ENCODE peak calls at places on chromosome 11, in ten cellular contexts. Y is colonic mucosa, D is fibroblast of lung, J is body of pancreas, I is upper lobe of left lung, K is left lung, R is transverse colon, L is heart right ventricle, E is OCI-LY7, O is mammary epithelial cell. U is an unnamed sample. For H3K4me1, the result is how much of the 10 kb centered on the place peaks cover.

GRCh38 chr11:104333977-104334376 is 170.0 kb upstream of the PDGFD start:
- DNase-seq in K (no peak), O (no peak), D (no peak), I (no peak), R (no peak), J (no peak), Y (no peak), E (peak), L (no peak), U (no peak)

GRCh38 chr11:20707876-20708275 is 38.5 kb downstream of the NELL1 start:
- DNase-seq in R (no peak), I (peak), E (no peak), Y (no peak), K (no peak), O (no peak), L (no peak), D (no peak), J (no peak), U (no peak)

GRCh38 chr11:45926001-45926401 is 3.5 kb downstream of the LARGE2 start:
- DNase-seq in K (no peak), O (no peak), I (peak), Y (no peak), L (no peak), E (no peak), R (peak), J (no peak), D (no peak), U (no peak)

GRCh38 chr11:44235765-44236201 is 74.2 kb downstream of the ALX4 start:
- DNase-seq in R (no peak), I (no peak), K (no peak), O (no peak), J (no peak), Y (no peak), L (no peak), D (peak), E (no peak), U (no peak)

GRCh38 chr11:2702771-2703486 is 3.1 kb upstream of the KCNQ1OT1 start:
- DNase-seq in E (no peak), Y (no peak), L (no peak), K (no peak), J (no peak), R (no peak), O (no peak), D (no peak), I (peak), U (no peak)

GRCh38 chr11:57546869-57547518 is 9.6 kb downstream of the SMTNL1 start:
- DNase-seq in D (peak), I (no peak), O (peak), J (no peak), Y (no peak), K (no peak), L (no peak), R (no peak), E (no peak), U (peak)

GRCh38 chr11:1751521-1751921 is 1.1 kb upstream of the IFITM10 start:
- DNase-seq in I (no peak), Y (no peak), J (no peak), K (peak), D (no peak), R (no peak), L (no peak), E (no peak), O (no peak), U (no peak)

GRCh38 chr11:122690801-122691649 is 35.5 kb downstream of the UBASH3B start:
- DNase-seq in K (no peak), O (no peak), L (peak), E (peak), I (no peak), R (no peak), J (no peak), D (peak), Y (no peak), U (no peak)

GRCh38 chr11:45347343-45347742 is 61.2 kb upstream of the SYT13 start:
- DNase-seq in K (no peak), O (no peak), D (no peak), I (no peak), Y (no peak), E (no peak), R (no peak), L (no peak), J (no peak), U (no peak)

GRCh38 chr11:29024386-29024785 is 916.2 kb downstream of the METTL15 start:
- DNase-seq in E (no peak), R (no peak), L (no peak), J (no peak), O (no peak), I (no peak), K (no peak), Y (no peak), D (peak), U (no peak)

GRCh38 chr11:27012254-27012921 is 18.5 kb downstream of the FIBIN start:
- DNase-seq in R (peak), J (no peak), E (no peak), Y (peak), O (peak), L (no peak), I (no peak), K (no peak), D (peak), U (no peak)

GRCh38 chr11:71102251-71102995 is 150.0 kb downstream of the SHANK2 start:
- DNase-seq in E (no peak), L (no peak), K (no peak), D (no peak), Y (no peak), O (no peak), R (no peak), J (no peak), I (peak), U (no peak)

GRCh38 chr11:2684581-2684980 is 15.2 kb downstream of the KCNQ1OT1 start:
- DNase-seq in D (no peak), E (no peak), K (peak), O (no peak), R (no peak), J (peak), I (no peak), L (no peak), Y (no peak), U (no peak)

GRCh38 chr11:88704505-88704904 is 361.3 kb downstream of the GRM5 start:
- DNase-seq in D (no peak), K (no peak), R (no peak), L (no peak), O (peak), I (no peak), Y (no peak), J (no peak), E (no peak), U (peak)

GRCh38 chr11:75907926-75908527 is 93.0 kb downstream of the UVRAG start:
- DNase-seq in I (no peak), R (no peak), E (no peak), J (no peak), K (no peak), Y (no peak), D (no peak), L (no peak), O (no peak), U (no peak)
- H3K27ac ChIP-seq in I (no peak), R (no peak), E (no peak), J (no peak), K (no peak), Y (no peak), D (no peak), L (no peak), O (no peak), U (no peak)

DNA sequence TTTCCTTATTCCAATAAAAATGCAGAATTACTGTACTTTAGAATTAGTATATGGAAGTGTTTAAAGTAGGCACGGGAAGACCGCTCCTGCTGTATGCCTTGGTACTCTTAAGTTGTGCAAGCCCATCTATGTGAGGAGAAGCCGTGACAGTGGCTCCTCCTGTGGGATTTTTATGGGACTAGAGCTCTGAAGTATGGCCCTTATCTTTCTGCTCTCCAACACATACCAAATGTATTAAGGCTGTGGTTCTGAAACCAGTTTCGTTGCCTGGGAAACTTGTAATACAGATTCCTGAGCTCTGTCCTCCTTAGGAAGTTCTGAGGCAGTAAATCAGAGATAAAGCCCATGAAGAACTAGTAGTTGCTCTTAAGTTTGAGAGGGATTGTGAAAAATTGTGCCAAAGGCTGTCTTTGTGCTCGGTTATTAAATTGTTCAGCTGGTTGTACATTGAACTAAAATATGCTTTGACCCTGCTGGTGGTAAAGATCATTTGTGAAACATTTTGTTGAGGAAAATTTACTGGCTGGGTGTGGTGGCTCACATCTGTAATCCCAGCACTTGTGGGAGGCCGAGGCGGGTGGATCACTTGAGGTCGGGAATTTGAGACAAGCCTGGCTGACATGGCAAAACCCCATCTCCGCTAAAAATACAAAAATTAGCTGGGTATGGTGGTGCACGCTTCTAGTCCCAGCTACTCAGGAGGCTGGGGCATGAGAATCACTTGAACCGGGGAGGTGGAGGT is 29.3 kb downstream of the RTN3 start:
- DNase-seq in L (no peak), D (peak), K (no peak), I (no peak), O (no peak), J (no peak), R (peak), E (no peak), Y (peak), U (peak)
- TF ChIP-seq CTCF in L (no peak), D (peak), K (no peak), I (no peak), O (no peak), J (no peak), R (peak), E (no peak), Y (no peak), U (peak)

GRCh38 chr11:84563356-84563755 is 1063.8 kb downstream of the DLG2 start:
- DNase-seq in K (no peak), J (no peak), Y (no peak), E (no peak), L (no peak), D (no peak), I (no peak), R (no peak), O (no peak), U (no peak)
- H3K4me1 ChIP-seq in K (under half), J (under half), Y (under half), E (under half), L (under half), D (under half), I (under half), R (under half), O (under half), U (under half)

GRCh38 chr11:3907590-3907989 is 52.1 kb downstream of the STIM1 start:
- DNase-seq in E (peak), I (no peak), O (peak), J (no peak), D (no peak), R (no peak), Y (no peak), L (no peak), K (no peak), U (peak)
- H3K27ac ChIP-seq in E (no peak), I (no peak), O (peak), J (no peak), D (no peak), R (no peak), Y (no peak), L (no peak), K (no peak), U (no peak)

GRCh38 chr11:78202733-78203167 is 14.0 kb downstream of the USP35 start:
- DNase-seq in J (peak), O (no peak), Y (no peak), I (no peak), K (no peak), R (no peak), D (no peak), L (no peak), E (peak), U (no peak)
- TF ChIP-seq CTCF in J (no peak), O (no peak), Y (no peak), I (no peak), K (no peak), R (no peak), D (no peak), L (no peak), E (no peak), U (no peak)

U was measured in foreskin keratinocyte.